ENCODE peak calls at places on chromosomes 5 and 9, in nine cellular contexts. One of them, this sample, is unnamed.

GRCh38 chr5:61504143-61504542 is 172.1 kb downstream of the ZSWIM6 start:
- DNase-seq in activated T-cell treated with anti-CD3 and anti-CD28 coated beads for 1 hour: no peak
- DNase-seq in stimulated activated CD4-positive, alpha-beta T cell treated with anti-CD3 and anti-CD28 coated beads, Interleukin-15, amount 100 ng/mL, for 1 hour: no peak
- DNase-seq in iPS-NIHi11: no peak
- DNase-seq in iris pigment epithelial cell: no peak
- DNase-seq in hippocampal formation: no peak
- DNase-seq in RWPE1: no peak
- DNase-seq in NCI-H2029: no peak
- DNase-seq in stimulated activated CD8-positive, alpha-beta memory T cell treated with anti-CD3 and anti-CD28 coated beads, Interleukin-15, amount 100 ng/mL, for 24 hours: no peak
- DNase-seq in this sample: no peak

GRCh38 chr9:136193891-136194279 is 11.0 kb downstream of the LHX3 start:
- DNase-seq in activated T-cell treated with anti-CD3 and anti-CD28 coated beads for 1 hour: no peak
- DNase-seq in stimulated activated CD4-positive, alpha-beta T cell treated with anti-CD3 and anti-CD28 coated beads, Interleukin-15, amount 100 ng/mL, for 1 hour: no peak
- DNase-seq in iPS-NIHi11: no peak
- DNase-seq in iris pigment epithelial cell: no peak
- DNase-seq in hippocampal formation: no peak
- DNase-seq in RWPE1: no peak
- DNase-seq in NCI-H2029: no peak
- DNase-seq in stimulated activated CD8-positive, alpha-beta memory T cell treated with anti-CD3 and anti-CD28 coated beads, Interleukin-15, amount 100 ng/mL, for 24 hours: no peak
- DNase-seq in this sample: no peak

GRCh38 chr9:745761-746414 is 95.6 kb upstream of the DMRT1 start:
- DNase-seq in activated T-cell treated with anti-CD3 and anti-CD28 coated beads for 1 hour: no peak
- DNase-seq in stimulated activated CD4-positive, alpha-beta T cell treated with anti-CD3 and anti-CD28 coated beads, Interleukin-15, amount 100 ng/mL, for 1 hour: no peak
- DNase-seq in iPS-NIHi11: no peak
- DNase-seq in iris pigment epithelial cell: no peak
- DNase-seq in hippocampal formation: no peak
- DNase-seq in RWPE1: no peak
- DNase-seq in NCI-H2029: no peak
- DNase-seq in stimulated activated CD8-positive, alpha-beta memory T cell treated with anti-CD3 and anti-CD28 coated beads, Interleukin-15, amount 100 ng/mL, for 24 hours: no peak
- DNase-seq in this sample: no peak

GRCh38 chr5:160699301-160699700 is 152.7 kb downstream of the ATP10B start:
- DNase-seq in activated T-cell treated with anti-CD3 and anti-CD28 coated beads for 1 hour: no peak
- DNase-seq in stimulated activated CD4-positive, alpha-beta T cell treated with anti-CD3 and anti-CD28 coated beads, Interleukin-15, amount 100 ng/mL, for 1 hour: no peak
- DNase-seq in iPS-NIHi11: no peak
- DNase-seq in iris pigment epithelial cell: no peak
- DNase-seq in hippocampal formation: no peak
- DNase-seq in RWPE1: no peak
- DNase-seq in NCI-H2029: no peak
- DNase-seq in stimulated activated CD8-positive, alpha-beta memory T cell treated with anti-CD3 and anti-CD28 coated beads, Interleukin-15, amount 100 ng/mL, for 24 hours: no peak
- DNase-seq in this sample: no peak

GRCh38 chr5:167945542-167946384 is 345.7 kb upstream of the WWC1 start:
- DNase-seq in activated T-cell treated with anti-CD3 and anti-CD28 coated beads for 1 hour: no peak
- DNase-seq in stimulated activated CD4-positive, alpha-beta T cell treated with anti-CD3 and anti-CD28 coated beads, Interleukin-15, amount 100 ng/mL, for 1 hour: no peak
- DNase-seq in iPS-NIHi11: no peak
- DNase-seq in iris pigment epithelial cell: peak
- DNase-seq in hippocampal formation: no peak
- DNase-seq in RWPE1: peak
- DNase-seq in NCI-H2029: no peak
- DNase-seq in stimulated activated CD8-positive, alpha-beta memory T cell treated with anti-CD3 and anti-CD28 coated beads, Interleukin-15, amount 100 ng/mL, for 24 hours: no peak
- DNase-seq in this sample: no peak

GRCh38 chr9:113960748-113961147 is 84.6 kb downstream of the ZNF618 start:
- DNase-seq in activated T-cell treated with anti-CD3 and anti-CD28 coated beads for 1 hour: no peak
- DNase-seq in stimulated activated CD4-positive, alpha-beta T cell treated with anti-CD3 and anti-CD28 coated beads, Interleukin-15, amount 100 ng/mL, for 1 hour: no peak
- DNase-seq in iPS-NIHi11: no peak
- DNase-seq in iris pigment epithelial cell: no peak
- DNase-seq in hippocampal formation: no peak
- DNase-seq in RWPE1: no peak
- DNase-seq in NCI-H2029: no peak
- DNase-seq in stimulated activated CD8-positive, alpha-beta memory T cell treated with anti-CD3 and anti-CD28 coated beads, Interleukin-15, amount 100 ng/mL, for 24 hours: no peak
- DNase-seq in this sample: no peak

GRCh38 chr5:113293068-113293571 is 141.7 kb downstream of the TSSK1B start:
- DNase-seq in activated T-cell treated with anti-CD3 and anti-CD28 coated beads for 1 hour: no peak
- DNase-seq in stimulated activated CD4-positive, alpha-beta T cell treated with anti-CD3 and anti-CD28 coated beads, Interleukin-15, amount 100 ng/mL, for 1 hour: no peak
- DNase-seq in iPS-NIHi11: peak
- DNase-seq in iris pigment epithelial cell: no peak
- DNase-seq in hippocampal formation: no peak
- DNase-seq in RWPE1: peak
- DNase-seq in NCI-H2029: no peak
- DNase-seq in stimulated activated CD8-positive, alpha-beta memory T cell treated with anti-CD3 and anti-CD28 coated beads, Interleukin-15, amount 100 ng/mL, for 24 hours: no peak
- DNase-seq in this sample: no peak

GRCh38 chr5:168073991-168074800 is 217.2 kb upstream of the WWC1 start:
- DNase-seq in activated T-cell treated with anti-CD3 and anti-CD28 coated beads for 1 hour: no peak
- DNase-seq in stimulated activated CD4-positive, alpha-beta T cell treated with anti-CD3 and anti-CD28 coated beads, Interleukin-15, amount 100 ng/mL, for 1 hour: no peak
- DNase-seq in iPS-NIHi11: no peak
- DNase-seq in iris pigment epithelial cell: no peak
- DNase-seq in hippocampal formation: no peak
- DNase-seq in RWPE1: no peak
- DNase-seq in NCI-H2029: no peak
- DNase-seq in stimulated activated CD8-positive, alpha-beta memory T cell treated with anti-CD3 and anti-CD28 coated beads, Interleukin-15, amount 100 ng/mL, for 24 hours: no peak
- DNase-seq in this sample: no peak

GRCh38 chr5:119313876-119314605 is 41.8 kb upstream of the TNFAIP8 start:
- DNase-seq in activated T-cell treated with anti-CD3 and anti-CD28 coated beads for 1 hour: no peak
- DNase-seq in stimulated activated CD4-positive, alpha-beta T cell treated with anti-CD3 and anti-CD28 coated beads, Interleukin-15, amount 100 ng/mL, for 1 hour: no peak
- DNase-seq in iPS-NIHi11: no peak
- DNase-seq in iris pigment epithelial cell: no peak
- DNase-seq in hippocampal formation: no peak
- DNase-seq in RWPE1: no peak
- DNase-seq in NCI-H2029: no peak
- DNase-seq in stimulated activated CD8-positive, alpha-beta memory T cell treated with anti-CD3 and anti-CD28 coated beads, Interleukin-15, amount 100 ng/mL, for 24 hours: no peak
- DNase-seq in this sample: no peak

GRCh38 chr5:83644301-83644700 is 76.4 kb downstream of the HAPLN1 start:
- DNase-seq in activated T-cell treated with anti-CD3 and anti-CD28 coated beads for 1 hour: no peak
- DNase-seq in stimulated activated CD4-positive, alpha-beta T cell treated with anti-CD3 and anti-CD28 coated beads, Interleukin-15, amount 100 ng/mL, for 1 hour: no peak
- DNase-seq in iPS-NIHi11: no peak
- DNase-seq in iris pigment epithelial cell: no peak
- DNase-seq in hippocampal formation: no peak
- DNase-seq in RWPE1: no peak
- DNase-seq in NCI-H2029: no peak
- DNase-seq in stimulated activated CD8-positive, alpha-beta memory T cell treated with anti-CD3 and anti-CD28 coated beads, Interleukin-15, amount 100 ng/mL, for 24 hours: no peak
- DNase-seq in this sample: no peak

GRCh38 chr5:173582198-173583092 is 34.0 kb downstream of the BOD1 start:
- DNase-seq in activated T-cell treated with anti-CD3 and anti-CD28 coated beads for 1 hour: no peak
- DNase-seq in stimulated activated CD4-positive, alpha-beta T cell treated with anti-CD3 and anti-CD28 coated beads, Interleukin-15, amount 100 ng/mL, for 1 hour: no peak
- DNase-seq in iPS-NIHi11: no peak
- DNase-seq in iris pigment epithelial cell: no peak
- DNase-seq in hippocampal formation: no peak
- DNase-seq in RWPE1: no peak
- DNase-seq in NCI-H2029: no peak
- DNase-seq in stimulated activated CD8-positive, alpha-beta memory T cell treated with anti-CD3 and anti-CD28 coated beads, Interleukin-15, amount 100 ng/mL, for 24 hours: no peak
- DNase-seq in this sample: no peak

GRCh38 chr9:127159949-127160610 is 37.6 kb upstream of the ANGPTL2 start:
- DNase-seq in activated T-cell treated with anti-CD3 and anti-CD28 coated beads for 1 hour: no peak
- DNase-seq in stimulated activated CD4-positive, alpha-beta T cell treated with anti-CD3 and anti-CD28 coated beads, Interleukin-15, amount 100 ng/mL, for 1 hour: no peak
- DNase-seq in iPS-NIHi11: no peak
- DNase-seq in iris pigment epithelial cell: no peak
- DNase-seq in hippocampal formation: no peak
- DNase-seq in RWPE1: no peak
- DNase-seq in NCI-H2029: no peak
- DNase-seq in stimulated activated CD8-positive, alpha-beta memory T cell treated with anti-CD3 and anti-CD28 coated beads, Interleukin-15, amount 100 ng/mL, for 24 hours: no peak
- DNase-seq in this sample: no peak

GRCh38 chr9:111944467-111944866 is 47.9 kb downstream of the UGCG start:
- DNase-seq in activated T-cell treated with anti-CD3 and anti-CD28 coated beads for 1 hour: no peak
- DNase-seq in stimulated activated CD4-positive, alpha-beta T cell treated with anti-CD3 and anti-CD28 coated beads, Interleukin-15, amount 100 ng/mL, for 1 hour: no peak
- DNase-seq in iPS-NIHi11: no peak
- DNase-seq in iris pigment epithelial cell: peak
- DNase-seq in hippocampal formation: no peak
- DNase-seq in RWPE1: no peak
- DNase-seq in NCI-H2029: no peak
- DNase-seq in stimulated activated CD8-positive, alpha-beta memory T cell treated with anti-CD3 and anti-CD28 coated beads, Interleukin-15, amount 100 ng/mL, for 24 hours: no peak
- DNase-seq in this sample: no peak

GRCh38 chr9:15401266-15401665 is 21.4 kb upstream of the SNAPC3 start:
- DNase-seq in activated T-cell treated with anti-CD3 and anti-CD28 coated beads for 1 hour: no peak
- DNase-seq in stimulated activated CD4-positive, alpha-beta T cell treated with anti-CD3 and anti-CD28 coated beads, Interleukin-15, amount 100 ng/mL, for 1 hour: no peak
- DNase-seq in iPS-NIHi11: no peak
- DNase-seq in iris pigment epithelial cell: peak
- DNase-seq in hippocampal formation: no peak
- DNase-seq in RWPE1: no peak
- DNase-seq in NCI-H2029: no peak
- DNase-seq in stimulated activated CD8-positive, alpha-beta memory T cell treated with anti-CD3 and anti-CD28 coated beads, Interleukin-15, amount 100 ng/mL, for 24 hours: no peak
- DNase-seq in this sample: no peak

GRCh38 chr5:21236896-21237830 is 1249.2 kb upstream of the CDH18 start:
- DNase-seq in activated T-cell treated with anti-CD3 and anti-CD28 coated beads for 1 hour: no peak
- DNase-seq in stimulated activated CD4-positive, alpha-beta T cell treated with anti-CD3 and anti-CD28 coated beads, Interleukin-15, amount 100 ng/mL, for 1 hour: no peak
- DNase-seq in iPS-NIHi11: no peak
- DNase-seq in iris pigment epithelial cell: peak
- DNase-seq in hippocampal formation: no peak
- DNase-seq in RWPE1: peak
- DNase-seq in NCI-H2029: no peak
- DNase-seq in stimulated activated CD8-positive, alpha-beta memory T cell treated with anti-CD3 and anti-CD28 coated beads, Interleukin-15, amount 100 ng/mL, for 24 hours: no peak
- DNase-seq in this sample: no peak

GRCh38 chr5:135230326-135230925 is 168.6 kb downstream of the MACROH2A1 start:
- DNase-seq in activated T-cell treated with anti-CD3 and anti-CD28 coated beads for 1 hour: no peak
- DNase-seq in stimulated activated CD4-positive, alpha-beta T cell treated with anti-CD3 and anti-CD28 coated beads, Interleukin-15, amount 100 ng/mL, for 1 hour: no peak
- DNase-seq in iPS-NIHi11: no peak
- DNase-seq in iris pigment epithelial cell: peak
- DNase-seq in hippocampal formation: no peak
- DNase-seq in RWPE1: no peak
- DNase-seq in NCI-H2029: no peak
- DNase-seq in stimulated activated CD8-positive, alpha-beta memory T cell treated with anti-CD3 and anti-CD28 coated beads, Interleukin-15, amount 100 ng/mL, for 24 hours: no peak
- DNase-seq in this sample: no peak